ENCODE peak calls at places on chromosomes 3 and 15, in five cellular contexts. O is cardiac muscle cell, K is non-pigmented ciliary epithelial cell, L is SHP77, Q is fibroblast of lung. T is an unnamed sample.

GRCh38 chr15:35299059-35299735 is 214.1 kb upstream of the NANOGP8 start:
- DNase-seq in O (no peak), K (no peak), L (no peak), Q (no peak), T (no peak)

GRCh38 chr15:71104636-71105035 is 10.6 kb upstream of the THSD4 start:
- DNase-seq in O (no peak), K (no peak), L (no peak), Q (no peak), T (no peak)

GRCh38 chr3:149151843-149152242 is 22.4 kb downstream of the HPS3 start:
- DNase-seq in O (no peak), K (no peak), L (no peak), Q (peak; percentile 75), T (no peak)

GRCh38 chr3:197023241-197023997 is 6.2 kb downstream of the MELTF start:
- DNase-seq in O (no peak), K (no peak), L (no peak), Q (no peak), T (no peak)

GRCh38 chr3:141313091-141313683 is 55.1 kb upstream of the ZBTB38 start:
- DNase-seq in O (no peak), K (no peak), L (no peak), Q (no peak), T (no peak)

GRCh38 chr3:130835483-130835882 is 58.4 kb upstream of the ATP2C1 start:
- DNase-seq in O (no peak), K (no peak), L (no peak), Q (peak; percentile 5), T (no peak)

GRCh38 chr3:178275793-178276192 is 260.4 kb upstream of the KCNMB2 start:
- DNase-seq in O (no peak), K (no peak), L (no peak), Q (peak; percentile 69), T (no peak)

GRCh38 chr3:90132220-90132619 is 1024.8 kb downstream of the EPHA3 start:
- DNase-seq in O (no peak), K (no peak), L (no peak), Q (no peak), T (no peak)

GRCh38 chr15:38549222-38549621 is 15.4 kb downstream of the RASGRP1 start:
- DNase-seq in O (no peak), K (no peak), L (no peak), Q (peak; percentile 72), T (peak; percentile 71)

GRCh38 chr3:117734431-117734830 is 1024.9 kb downstream of the TUSC7 start:
- DNase-seq in O (no peak), K (no peak), L (no peak), Q (peak; percentile 86), T (peak; percentile 45)

GRCh38 chr3:187968883-187969580 is 184.9 kb upstream of the LPP start:
- DNase-seq in O (no peak), K (no peak), L (no peak), Q (peak; percentile 59), T (peak; percentile 72)

GRCh38 chr15:35723852-35724251 is 177.9 kb upstream of the DPH6 start:
- DNase-seq in O (no peak), K (no peak), L (no peak), Q (peak; percentile 63), T (no peak)

GRCh38 chr15:100980410-100981046 is 61.4 kb downstream of the LRRK1 start:
- DNase-seq in O (no peak), K (no peak), L (no peak), Q (no peak), T (no peak)

GRCh38 chr3:170802164-170803151 is 67.5 kb downstream of the RPL22L1 start:
- DNase-seq in O (no peak), K (peak; percentile 88), L (no peak), Q (peak; percentile 95), T (peak; percentile 99)

GRCh38 chr3:129441782-129442181 is 1.8 kb downstream of the IFT122 start:
- DNase-seq in O (peak; percentile 14), K (no peak), L (no peak), Q (peak; percentile 62), T (no peak)

GRCh38 chr15:85690546-85691226 is 104.0 kb downstream of the KLHL25 start:
- DNase-seq in O (no peak), K (no peak), L (no peak), Q (no peak), T (no peak)